ENCODE peak calls at places on chromosome 21, in five cellular contexts. I is neuronal stem cell, W is prostate gland, R is adrenal gland, T is mesenchymal stem cell. X is an unnamed sample. For H3K27me3, the result is how much of the 10 kb centered on the place peaks cover.

GRCh38 chr21:25457411-25457810 is 149.9 kb downstream of the MRPL39 start:
- DNase-seq in R (no peak), T (peak), W (no peak), I (no peak), X (peak)

GRCh38 chr21:31471865-31472264 is 127.8 kb upstream of the TIAM1 start:
- DNase-seq in T (no peak), R (no peak), I (no peak), W (no peak), X (no peak)

GRCh38 chr21:18743523-18743922 is 339.9 kb upstream of the TMPRSS15 start:
- DNase-seq in I (no peak), W (no peak), R (no peak), T (no peak), X (no peak)

GRCh38 chr21:15706686-15707085 is 23.1 kb upstream of the USP25 start:
- DNase-seq in R (no peak), W (peak), T (peak), I (no peak), X (peak)

GRCh38 chr21:43303240-43304178 is 123.4 kb downstream of the SIK1 start:
- DNase-seq in R (peak), W (peak), T (no peak), I (no peak), X (no peak)

GRCh38 chr21:24938592-24938991 is 668.7 kb downstream of the MRPL39 start:
- DNase-seq in W (no peak), I (no peak), R (no peak), T (no peak), X (no peak)

GRCh38 chr21:16294128-16294527 is 564.3 kb downstream of the USP25 start:
- DNase-seq in R (no peak), I (no peak), T (no peak), W (no peak), X (no peak)

GRCh38 chr21:15058718-15059316 is 6.0 kb downstream of the NRIP1 start:
- DNase-seq in R (no peak), W (no peak), I (no peak), T (peak), X (peak)

GRCh38 chr21:16279658-16280581 is 550.1 kb downstream of the USP25 start:
- DNase-seq in T (peak), R (peak), W (peak), I (peak), X (peak)

GRCh38 chr21:39022901-39023693 is 160.2 kb downstream of the PSMG1 start:
- DNase-seq in W (no peak), R (peak), T (peak), I (no peak), X (no peak)

GRCh38 chr21:21631961-21632360 is 633.8 kb downstream of the NCAM2 start:
- DNase-seq in W (no peak), R (peak), T (no peak), I (no peak), X (no peak)

GRCh38 chr21:38380391-38381137 is 117.7 kb downstream of the ERG start:
- DNase-seq in I (no peak), W (no peak), R (no peak), T (peak), X (peak)

GRCh38 chr21:44253832-44254700 is 7.6 kb downstream of the DNMT3L start:
- DNase-seq in T (no peak), W (no peak), R (peak), I (no peak), X (no peak)

GRCh38 chr21:43632373-43632905 is 26.8 kb downstream of the HSF2BP start:
- DNase-seq in T (no peak), I (no peak), W (no peak), R (no peak), X (no peak)

GRCh38 chr21:16239659-16240265 is 510.0 kb downstream of the USP25 start:
- DNase-seq in W (no peak), T (peak), I (no peak), R (no peak), X (no peak)

GRCh38 chr21:25862596-25862995 is 127.8 kb downstream of the GABPA start:
- DNase-seq in R (no peak), W (no peak), I (no peak), T (peak), X (peak)

GRCh38 chr21:37758997-37759396 is 157.3 kb downstream of the KCNJ6 start:
- DNase-seq in W (peak), R (peak), T (peak), I (peak), X (peak)

GRCh38 chr21:33067045-33067444 is 2.9 kb upstream of the OLIG1 start:
- DNase-seq in R (no peak), I (no peak), T (no peak), W (no peak), X (no peak)
- H3K27me3 ChIP-seq in R (half or more), I (half or more), T (half or more), W (under half), X (half or more)

GRCh38 chr21:17738171-17738953 is 80.8 kb downstream of the C21orf91 start:
- DNase-seq in W (peak), I (no peak), R (no peak), T (peak), X (no peak)
- H3K27me3 ChIP-seq in W (under half), I (under half), R (under half), T (under half), X (under half)

GRCh38 chr21:34724857-34725195 is 56.0 kb downstream of the CLIC6 start:
- DNase-seq in T (no peak), W (no peak), I (no peak), R (no peak), X (no peak)
- H3K27me3 ChIP-seq in T (under half), W (under half), I (under half), R (under half), X (under half)

DNA sequence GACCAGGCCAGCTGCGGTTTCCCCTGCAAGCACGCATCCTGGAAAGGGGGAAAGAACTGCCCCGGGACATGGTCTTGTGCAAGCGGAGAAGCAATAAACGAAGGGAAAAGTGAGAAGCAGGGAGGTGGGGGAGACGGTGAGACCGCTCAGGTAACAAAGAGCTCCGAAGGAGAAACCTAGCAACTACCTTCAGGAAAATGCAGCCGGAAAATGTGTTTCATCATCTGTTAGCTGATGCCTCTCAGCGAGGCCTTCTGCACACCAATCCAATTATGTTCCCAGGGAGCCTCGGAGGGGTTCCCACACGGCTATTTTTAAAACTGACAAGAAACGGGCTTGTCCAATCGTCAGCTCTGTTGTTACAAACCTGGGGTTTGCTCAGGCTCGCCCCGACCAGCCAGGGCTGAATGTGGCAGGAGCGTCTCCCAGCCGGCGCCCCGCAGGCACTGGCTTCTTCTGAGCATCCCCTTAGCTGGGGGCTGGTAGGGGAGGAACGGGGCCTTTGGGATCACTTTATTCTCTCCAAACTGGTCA is 3.4 kb downstream of the RIPK4 start:
- DNase-seq in W (peak), R (no peak), I (no peak), T (no peak), X (no peak)
- H3K27me3 ChIP-seq in W (under half), R (half or more), I (half or more), T (under half), X (under half)

GRCh38 chr21:41510500-41510899 is 2.5 kb upstream of the TMPRSS2 start:
- DNase-seq in R (no peak), I (no peak), T (no peak), W (no peak), X (no peak)
- H3K27me3 ChIP-seq in R (under half), I (under half), T (under half), W (under half), X (under half)

GRCh38 chr21:36710729-36711048 is 11.8 kb downstream of the SIM2 start:
- DNase-seq in T (no peak), W (no peak), I (peak), R (no peak), X (no peak)
- H3K27me3 ChIP-seq in T (half or more), W (under half), I (half or more), R (half or more), X (half or more)

GRCh38 chr21:34667761-34668160 is 1.0 kb upstream of the CLIC6 start:
- DNase-seq in R (no peak), T (no peak), W (no peak), I (no peak), X (no peak)
- H3K27me3 ChIP-seq in R (under half), T (half or more), W (under half), I (half or more), X (half or more)

DNA sequence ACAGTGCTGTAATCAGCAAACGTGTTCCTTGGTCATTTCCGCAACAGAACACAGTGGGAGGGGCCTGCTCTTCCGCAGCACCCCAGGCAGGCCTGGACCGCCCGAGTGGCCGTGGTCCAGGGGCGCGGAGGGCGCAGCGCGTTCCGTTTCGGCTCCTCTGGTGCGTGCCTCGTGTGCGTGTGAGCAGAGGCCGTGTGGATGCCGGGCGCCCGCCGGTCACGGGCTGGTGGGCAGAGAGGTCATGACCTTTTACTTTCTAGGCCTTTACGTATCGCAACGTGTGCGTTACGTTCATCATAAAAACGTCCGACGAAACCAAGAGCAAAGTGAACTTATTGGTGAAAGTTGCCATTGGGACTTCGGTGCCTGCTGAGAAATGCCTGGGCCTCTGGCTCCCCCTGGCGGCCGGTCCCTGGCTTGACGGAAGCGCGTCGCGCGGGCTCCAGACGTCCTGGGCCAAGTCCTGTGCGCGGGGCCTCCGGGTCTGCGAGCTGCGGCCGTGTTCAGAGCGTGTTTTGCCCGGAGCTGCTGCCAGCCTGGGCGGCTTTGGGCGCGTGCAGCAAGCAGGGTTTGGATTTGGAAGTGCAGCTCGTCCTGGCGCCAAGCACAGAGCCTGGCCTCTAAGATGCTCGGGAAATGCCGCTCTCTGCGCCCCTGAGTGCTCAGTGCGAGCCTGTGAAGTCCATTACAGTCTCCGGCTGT is 34.4 kb downstream of the COL18A1 start:
- DNase-seq in R (peak), I (peak), W (peak), T (peak), X (peak)
- H3K27me3 ChIP-seq in R (under half), I (under half), W (under half), T (under half), X (under half)

X was measured in brain microvascular endothelial cell.